ENCODE peak calls at places on chromosome X, in four cellular contexts. One of them, this sample, is unnamed.

GRCh38 chrX:46444011-46444410 is 101.2 kb downstream of the ZNF674 start:
- DNase-seq in K562: peak; percentile 14
- DNase-seq in upper lobe of left lung: no peak
- DNase-seq in lower leg skin: no peak
- DNase-seq in this sample: peak; percentile 73

GRCh38 chrX:13131511-13132137 is 87.2 kb upstream of the FAM9C start:
- DNase-seq in K562: no peak
- DNase-seq in upper lobe of left lung: no peak
- DNase-seq in lower leg skin: no peak
- DNase-seq in this sample: no peak

GRCh38 chrX:49618574-49618973 is 19.8 kb downstream of the GAGE1 start:
- DNase-seq in K562: no peak
- DNase-seq in upper lobe of left lung: no peak
- DNase-seq in lower leg skin: no peak
- DNase-seq in this sample: no peak

GRCh38 chrX:110286126-110286525 is 31.8 kb downstream of the AMMECR1 start:
- DNase-seq in K562: no peak
- DNase-seq in upper lobe of left lung: no peak
- DNase-seq in lower leg skin: no peak
- DNase-seq in this sample: peak; percentile 46

GRCh38 chrX:53048169-53049126 is at the start of gene GPR173:
- DNase-seq in K562: no peak
- DNase-seq in upper lobe of left lung: peak; percentile 71
- DNase-seq in lower leg skin: no peak
- DNase-seq in this sample: peak; percentile 11

GRCh38 chrX:20514358-20514757 is 247.6 kb upstream of the RPS6KA3 start:
- DNase-seq in K562: peak; percentile 16
- DNase-seq in upper lobe of left lung: no peak
- DNase-seq in lower leg skin: no peak
- DNase-seq in this sample: peak; percentile 29

GRCh38 chrX:140918398-140919043 is 83.9 kb upstream of the SPANXB1 start:
- DNase-seq in K562: peak; percentile 57
- DNase-seq in upper lobe of left lung: no peak
- DNase-seq in lower leg skin: no peak
- DNase-seq in this sample: peak; percentile 7

GRCh38 chrX:66553973-66554372 is 84.9 kb downstream of the EDA2R start:
- DNase-seq in K562: no peak
- DNase-seq in upper lobe of left lung: no peak
- DNase-seq in lower leg skin: no peak
- DNase-seq in this sample: no peak

GRCh38 chrX:98931194-98931593 is 1478.9 kb downstream of the PCDH19 start:
- DNase-seq in K562: no peak
- DNase-seq in upper lobe of left lung: no peak
- DNase-seq in lower leg skin: no peak
- DNase-seq in this sample: no peak

GRCh38 chrX:51456246-51456645 is 40.1 kb downstream of the NUDT11 start:
- DNase-seq in K562: no peak
- DNase-seq in upper lobe of left lung: no peak
- DNase-seq in lower leg skin: no peak
- DNase-seq in this sample: no peak

GRCh38 chrX:2715066-2715600 is 24.0 kb downstream of the CD99 start:
- DNase-seq in K562: no peak
- DNase-seq in upper lobe of left lung: no peak
- DNase-seq in lower leg skin: no peak
- DNase-seq in this sample: no peak

GRCh38 chrX:29024813-29025342 is 437.6 kb downstream of the IL1RAPL1 start:
- DNase-seq in K562: no peak
- DNase-seq in upper lobe of left lung: no peak
- DNase-seq in lower leg skin: no peak
- DNase-seq in this sample: no peak

GRCh38 chrX:1673337-1673736 is 58.5 kb downstream of the ASMT start:
- DNase-seq in K562: peak; percentile 49
- DNase-seq in upper lobe of left lung: no peak
- DNase-seq in lower leg skin: peak; percentile 32
- DNase-seq in this sample: no peak

GRCh38 chrX:47175588-47175980 is 18.0 kb upstream of the UBA1 start:
- DNase-seq in K562: no peak
- DNase-seq in upper lobe of left lung: no peak
- DNase-seq in lower leg skin: peak; percentile 79
- DNase-seq in this sample: no peak

DNA sequence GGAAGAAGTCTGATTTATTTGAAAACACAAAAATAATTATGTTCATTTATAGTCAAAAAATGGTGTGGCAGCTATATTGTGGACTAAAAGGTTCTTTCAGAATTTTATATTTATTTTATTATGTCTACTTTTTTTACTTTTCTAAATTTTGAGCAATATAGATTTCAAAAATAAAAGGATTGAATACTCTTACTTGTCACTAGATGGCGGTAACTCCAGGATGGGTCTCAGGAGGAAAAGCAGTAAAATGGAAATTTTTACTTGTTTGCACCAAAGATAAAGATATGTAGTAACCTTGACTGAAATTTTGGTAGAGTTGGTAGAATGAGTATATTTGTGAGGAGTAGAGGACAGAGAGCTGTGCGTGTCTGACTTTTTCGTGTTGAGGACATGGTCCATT is 14.5 kb upstream of the DACH2 start:
- DNase-seq in K562: peak; percentile 7
- DNase-seq in upper lobe of left lung: no peak
- DNase-seq in lower leg skin: no peak
- DNase-seq in this sample: no peak
- TF ChIP-seq CTCF in K562: no peak
- TF ChIP-seq CTCF in upper lobe of left lung: no peak
- TF ChIP-seq CTCF in lower leg skin: no peak
- TF ChIP-seq CTCF in this sample: peak; percentile 57

GRCh38 chrX:42686296-42686695 is 91.7 kb downstream of the PPP1R2C start:
- DNase-seq in K562: no peak
- DNase-seq in upper lobe of left lung: no peak
- DNase-seq in lower leg skin: no peak
- DNase-seq in this sample: no peak

GRCh38 chrX:42686706-42687105 is 91.3 kb downstream of the PPP1R2C start:
- DNase-seq in K562: no peak
- DNase-seq in upper lobe of left lung: no peak
- DNase-seq in lower leg skin: no peak
- DNase-seq in this sample: no peak

GRCh38 chrX:42694260-42694815 is 83.6 kb downstream of the PPP1R2C start:
- DNase-seq in K562: no peak
- DNase-seq in upper lobe of left lung: no peak
- DNase-seq in lower leg skin: no peak
- DNase-seq in this sample: no peak

GRCh38 chrX:42695800-42696358 is 82.1 kb downstream of the PPP1R2C start:
- DNase-seq in K562: no peak
- DNase-seq in upper lobe of left lung: no peak
- DNase-seq in lower leg skin: no peak
- DNase-seq in this sample: no peak

DNA sequence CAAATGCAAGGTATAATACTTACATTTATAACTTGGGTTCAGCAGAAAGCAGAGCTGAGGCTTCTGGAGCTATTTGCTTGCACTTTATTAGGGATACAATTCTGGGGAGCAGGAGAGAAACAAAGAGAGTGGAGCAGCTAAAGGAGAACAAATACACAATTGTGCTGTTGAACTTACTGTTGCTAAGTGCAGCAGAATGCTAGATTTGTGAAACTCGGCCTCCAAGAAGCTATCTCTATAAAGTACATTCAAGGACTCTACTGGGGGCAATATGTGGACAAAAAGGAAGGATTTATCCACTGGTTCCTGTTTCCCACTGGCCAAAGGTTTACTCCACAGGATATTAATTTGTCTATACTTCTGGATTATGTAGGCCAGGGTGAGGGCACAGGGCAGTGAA is 86.8 kb downstream of the PPP1R2C start:
- DNase-seq in K562: no peak
- DNase-seq in upper lobe of left lung: no peak
- DNase-seq in lower leg skin: no peak
- DNase-seq in this sample: no peak
- TF ChIP-seq CTCF in K562: no peak
- TF ChIP-seq CTCF in upper lobe of left lung: no peak
- TF ChIP-seq CTCF in lower leg skin: no peak
- TF ChIP-seq CTCF in this sample: no peak

GRCh38 chrX:7169627-7170026 is 21.7 kb upstream of the PUDP start:
- DNase-seq in K562: no peak
- DNase-seq in upper lobe of left lung: no peak
- DNase-seq in lower leg skin: no peak
- DNase-seq in this sample: no peak

GRCh38 chrX:7168366-7168765 is 20.4 kb upstream of the PUDP start:
- DNase-seq in K562: no peak
- DNase-seq in upper lobe of left lung: no peak
- DNase-seq in lower leg skin: no peak
- DNase-seq in this sample: no peak

GRCh38 chrX:7170903-7171302 is 22.9 kb upstream of the PUDP start:
- DNase-seq in K562: peak; percentile 64
- DNase-seq in upper lobe of left lung: no peak
- DNase-seq in lower leg skin: no peak
- DNase-seq in this sample: no peak
- TF ChIP-seq CTCF in K562: peak; percentile 66
- TF ChIP-seq CTCF in upper lobe of left lung: peak; percentile 21
- TF ChIP-seq CTCF in lower leg skin: no peak
- TF ChIP-seq CTCF in this sample: peak; percentile 32

GRCh38 chrX:103913356-103914020 is 48.9 kb upstream of the TMSB15B start:
- DNase-seq in K562: no peak
- DNase-seq in upper lobe of left lung: no peak
- DNase-seq in lower leg skin: no peak
- DNase-seq in this sample: no peak
- TF ChIP-seq CTCF in K562: no peak
- TF ChIP-seq CTCF in upper lobe of left lung: no peak
- TF ChIP-seq CTCF in lower leg skin: no peak
- TF ChIP-seq CTCF in this sample: no peak

DNA sequence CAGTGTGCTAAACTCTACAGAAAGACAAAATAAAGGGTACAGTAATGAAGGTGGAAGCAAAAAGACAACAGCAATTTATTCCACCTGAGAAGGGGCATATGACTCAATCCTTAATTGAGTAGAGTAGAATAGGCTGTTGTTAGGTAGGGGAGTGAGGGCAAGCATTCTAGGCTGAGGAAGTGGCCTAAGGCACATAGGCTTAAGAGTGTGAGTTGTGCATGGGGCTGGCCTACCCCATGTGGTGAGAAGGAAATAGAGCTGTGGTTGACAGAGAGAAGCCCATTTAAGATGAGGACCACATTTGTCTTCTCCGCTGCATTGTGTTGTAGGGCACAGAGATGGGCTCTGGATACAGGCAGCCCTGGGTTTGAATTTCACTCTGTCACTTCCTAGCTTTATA is 3.4 kb upstream of the ZCCHC18 start:
- DNase-seq in K562: no peak
- DNase-seq in upper lobe of left lung: no peak
- DNase-seq in lower leg skin: no peak
- DNase-seq in this sample: no peak
- TF ChIP-seq CTCF in K562: no peak
- TF ChIP-seq CTCF in upper lobe of left lung: no peak
- TF ChIP-seq CTCF in lower leg skin: no peak
- TF ChIP-seq CTCF in this sample: no peak

GRCh38 chrX:41922694-41923171 is 621 bp downstream of the CASK start:
- DNase-seq in K562: peak; percentile 14
- DNase-seq in upper lobe of left lung: no peak
- DNase-seq in lower leg skin: no peak
- DNase-seq in this sample: no peak
- TF ChIP-seq CTCF in K562: no peak
- TF ChIP-seq CTCF in upper lobe of left lung: no peak
- TF ChIP-seq CTCF in lower leg skin: no peak
- TF ChIP-seq CTCF in this sample: peak; percentile 10

GRCh38 chrX:10636851-10637250 is 16.5 kb upstream of the MID1 start:
- DNase-seq in K562: no peak
- DNase-seq in upper lobe of left lung: no peak
- DNase-seq in lower leg skin: no peak
- DNase-seq in this sample: no peak

GRCh38 chrX:10633722-10634121 is 13.3 kb upstream of the MID1 start:
- DNase-seq in K562: peak; percentile 6
- DNase-seq in upper lobe of left lung: no peak
- DNase-seq in lower leg skin: no peak
- DNase-seq in this sample: no peak

GRCh38 chrX:10631416-10632145 is 11.2 kb upstream of the MID1 start:
- DNase-seq in K562: no peak
- DNase-seq in upper lobe of left lung: no peak
- DNase-seq in lower leg skin: no peak
- DNase-seq in this sample: no peak

GRCh38 chrX:10634681-10635161 is 14.3 kb upstream of the MID1 start:
- DNase-seq in K562: no peak
- DNase-seq in upper lobe of left lung: no peak
- DNase-seq in lower leg skin: no peak
- DNase-seq in this sample: no peak

DNA sequence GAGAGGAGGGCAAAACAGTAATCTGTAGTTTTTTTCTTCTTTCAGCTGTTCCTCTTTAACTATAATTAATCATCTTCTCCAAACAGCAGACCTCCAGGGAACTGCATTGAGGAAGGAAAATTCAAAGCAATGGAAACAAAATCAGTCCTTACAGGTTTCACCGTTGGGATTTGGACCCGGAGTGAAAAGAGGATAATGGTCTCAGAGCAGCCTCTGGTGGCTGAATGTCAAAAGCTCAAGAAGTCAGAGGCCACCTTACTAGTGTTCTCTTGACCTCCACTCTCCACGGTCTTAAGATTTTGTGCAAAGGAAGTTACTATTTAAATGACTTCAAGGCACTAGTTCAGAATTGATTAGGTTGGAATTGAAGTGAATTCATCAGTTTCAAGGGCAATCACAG is 16.0 kb upstream of the MID1 start:
- DNase-seq in K562: peak; percentile 14
- DNase-seq in upper lobe of left lung: no peak
- DNase-seq in lower leg skin: no peak
- DNase-seq in this sample: no peak
- TF ChIP-seq CTCF in K562: peak; percentile 52
- TF ChIP-seq CTCF in upper lobe of left lung: peak; percentile 59
- TF ChIP-seq CTCF in lower leg skin: no peak
- TF ChIP-seq CTCF in this sample: peak; percentile 71